ENCODE peak calls at places on chromosomes 5 and 9, in seven cellular contexts. Y is lower lobe of right lung; G is GM12864; W is GM12878; M is right atrium auricular region; H is CD8-positive, alpha-beta memory T cell; P is spleen. U is an unnamed sample.

GRCh38 chr9:107807183-107807582 is 317.6 kb upstream of the KLF4 start:
- DNase-seq in Y (no peak), G (no peak), W (no peak), M (no peak), H (no peak), P (no peak), U (no peak)

GRCh38 chr9:119853126-119853525 is 483.9 kb upstream of the BRINP1 start:
- DNase-seq in Y (no peak), G (no peak), W (no peak), M (no peak), H (no peak), P (no peak), U (no peak)

GRCh38 chr9:136769710-136770191 is 5.4 kb upstream of the LCN15 start:
- DNase-seq in Y (no peak), G (no peak), W (no peak), M (no peak), H (peak), P (no peak), U (no peak)

GRCh38 chr5:1748845-1749244 is 50.8 kb downstream of the MRPL36 start:
- DNase-seq in Y (no peak), G (no peak), W (no peak), M (no peak), H (no peak), P (peak), U (peak)

GRCh38 chr5:67160985-67161384 is 35.6 kb downstream of the CD180 start:
- DNase-seq in Y (no peak), G (no peak), W (no peak), M (no peak), H (no peak), P (no peak), U (no peak)

GRCh38 chr9:11328326-11328725 is 715.5 kb upstream of the PTPRD start:
- DNase-seq in Y (no peak), G (no peak), W (no peak), M (no peak), H (no peak), P (no peak), U (no peak)

GRCh38 chr5:149206524-149207141 is 65.0 kb upstream of the AFAP1L1 start:
- DNase-seq in Y (no peak), G (no peak), W (no peak), M (peak), H (no peak), P (no peak), U (no peak)

GRCh38 chr5:120464627-120465280 is 654 bp downstream of the PRR16 start:
- DNase-seq in Y (no peak), G (no peak), W (no peak), M (peak), H (no peak), P (peak), U (peak)

GRCh38 chr9:78236511-78236950 is 656 bp downstream of the CEP78 start:
- DNase-seq in Y (no peak), G (peak), W (no peak), M (no peak), H (no peak), P (no peak), U (no peak)

GRCh38 chr9:6051511-6051950 is 36.1 kb upstream of the RANBP6 start:
- DNase-seq in Y (no peak), G (peak), W (peak), M (no peak), H (no peak), P (no peak), U (no peak)

GRCh38 chr9:103731541-103731940 is 362.6 kb upstream of the SMC2 start:
- DNase-seq in Y (no peak), G (no peak), W (no peak), M (no peak), H (no peak), P (no peak), U (no peak)

GRCh38 chr9:136541709-136542108 is 4.1 kb downstream of the NOTCH1 start:
- DNase-seq in Y (no peak), G (no peak), W (no peak), M (no peak), H (no peak), P (no peak), U (no peak)

GRCh38 chr5:121867403-121867802 is 15.7 kb downstream of the FTMT start:
- DNase-seq in Y (no peak), G (no peak), W (no peak), M (no peak), H (no peak), P (no peak), U (no peak)

GRCh38 chr9:4068449-4068848 is 231.4 kb downstream of the GLIS3 start:
- DNase-seq in Y (no peak), G (no peak), W (no peak), M (no peak), H (no peak), P (no peak), U (no peak)

GRCh38 chr9:72749276-72749675 is 203.6 kb downstream of the ALDH1A1 start:
- DNase-seq in Y (no peak), G (no peak), W (no peak), M (no peak), H (no peak), P (no peak), U (no peak)

GRCh38 chr5:57456056-57456455 is 26.6 kb downstream of the ACTBL2 start:
- DNase-seq in Y (no peak), G (no peak), W (no peak), M (no peak), H (no peak), P (no peak), U (no peak)
- H3K4me3 ChIP-seq in Y (no peak), G (no peak), W (no peak), M (no peak), H (no peak), P (no peak), U (no peak)

GRCh38 chr9:116546711-116547581 is 140.2 kb upstream of the TRIM32 start:
- DNase-seq in Y (no peak), G (no peak), W (no peak), M (no peak), H (no peak), P (no peak), U (no peak)
- H3K4me3 ChIP-seq in Y (no peak), G (no peak), W (no peak), M (no peak), H (no peak), P (no peak), U (no peak)

GRCh38 chr9:21102311-21102710 is 24.6 kb upstream of the IFNB1 start:
- DNase-seq in Y (no peak), G (no peak), W (no peak), M (no peak), H (no peak), P (no peak), U (no peak)

GRCh38 chr9:21096172-21096900 is 18.6 kb upstream of the IFNB1 start:
- DNase-seq in Y (no peak), G (peak), W (peak), M (no peak), H (peak), P (no peak), U (no peak)

GRCh38 chr9:21095561-21095960 is 17.8 kb upstream of the IFNB1 start:
- DNase-seq in Y (no peak), G (no peak), W (no peak), M (no peak), H (no peak), P (no peak), U (no peak)

GRCh38 chr9:21097817-21098216 is 20.1 kb upstream of the IFNB1 start:
- DNase-seq in Y (no peak), G (no peak), W (no peak), M (no peak), H (no peak), P (no peak), U (no peak)

DNA sequence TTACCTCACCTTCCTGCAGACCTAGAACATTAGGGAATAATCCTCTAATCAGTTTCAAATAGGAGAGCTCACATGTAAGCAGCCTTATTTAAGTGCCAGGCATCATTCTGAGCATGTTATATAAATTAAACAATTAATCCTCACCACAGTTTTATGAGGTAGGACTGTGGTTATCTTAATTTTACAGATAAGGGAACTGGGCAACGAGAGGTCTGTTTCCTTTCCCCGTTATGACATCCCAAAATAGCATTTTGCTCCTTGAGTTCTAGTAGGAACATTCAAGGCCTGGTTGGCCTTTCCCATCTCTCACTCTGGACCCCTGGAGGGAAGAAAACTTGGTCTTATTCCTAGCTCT is 19.1 kb upstream of the IFNB1 start:
- DNase-seq in Y (no peak), G (no peak), W (no peak), M (no peak), H (no peak), P (no peak), U (no peak)
- H3K4me3 ChIP-seq in Y (peak), G (peak), W (peak), M (no peak), H (peak), P (no peak), U (no peak)

GRCh38 chr5:14222182-14222581 is 79.0 kb downstream of the TRIO start:
- DNase-seq in Y (no peak), G (no peak), W (no peak), M (no peak), H (no peak), P (no peak), U (no peak)

GRCh38 chr5:14223372-14223771 is 80.2 kb downstream of the TRIO start:
- DNase-seq in Y (no peak), G (no peak), W (no peak), M (no peak), H (no peak), P (no peak), U (no peak)

GRCh38 chr5:14220642-14221041 is 77.5 kb downstream of the TRIO start:
- DNase-seq in Y (no peak), G (no peak), W (no peak), M (no peak), H (no peak), P (no peak), U (no peak)

GRCh38 chr5:14219800-14220512 is 76.8 kb downstream of the TRIO start:
- DNase-seq in Y (no peak), G (no peak), W (no peak), M (no peak), H (no peak), P (no peak), U (no peak)

DNA sequence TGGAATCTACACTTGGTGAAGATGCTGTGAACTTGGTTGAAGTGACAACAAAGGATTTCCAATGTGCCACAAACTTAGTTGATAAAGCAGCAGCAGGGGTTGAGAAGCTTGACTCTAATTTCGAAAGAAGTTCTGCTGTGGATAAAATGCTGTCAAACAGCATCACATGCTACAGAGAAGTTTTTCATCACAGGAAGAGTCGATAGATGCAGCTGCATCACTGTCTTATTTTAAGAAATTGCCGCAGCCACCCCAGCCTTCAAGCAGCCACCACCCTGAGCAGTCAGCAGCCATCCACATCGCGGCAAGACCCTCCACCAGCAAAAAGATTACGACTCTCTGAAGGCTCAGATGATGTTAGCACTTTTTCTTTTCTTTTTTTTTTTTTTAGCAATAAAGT is 78.6 kb downstream of the TRIO start:
- DNase-seq in Y (no peak), G (no peak), W (no peak), M (no peak), H (no peak), P (no peak), U (no peak)
- H3K4me3 ChIP-seq in Y (no peak), G (no peak), W (no peak), M (no peak), H (no peak), P (no peak), U (no peak)

DNA sequence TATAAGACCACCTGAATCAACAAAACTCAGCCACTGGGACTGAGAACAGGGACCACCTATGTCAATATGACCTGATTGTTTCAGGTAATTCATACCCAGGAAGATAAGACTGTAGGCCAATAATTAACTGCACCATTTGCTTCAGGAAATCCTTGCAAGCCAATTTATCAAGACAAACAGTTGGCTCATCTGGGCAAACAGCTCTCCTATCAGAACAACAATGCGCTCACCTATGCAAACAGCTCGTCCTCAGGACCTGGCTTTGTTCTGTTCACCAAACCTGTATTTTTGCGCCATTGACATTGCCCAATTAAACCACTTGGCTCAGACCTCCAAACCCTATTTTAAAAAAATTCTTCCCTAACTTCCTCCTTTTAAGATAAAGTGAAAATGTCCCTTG is 92.3 kb upstream of the MARCHF11 start:
- DNase-seq in Y (no peak), G (no peak), W (no peak), M (no peak), H (no peak), P (no peak), U (no peak)
- H3K4me3 ChIP-seq in Y (no peak), G (no peak), W (no peak), M (no peak), H (no peak), P (no peak), U (no peak)

U was measured in aorta.